ENCODE peak calls at places on chromosomes 4 and X, in six cellular contexts. One of them, this sample, is unnamed.

GRCh38 chrX:102958794-102959193 is 21.7 kb downstream of the RAB40AL start:
- DNase-seq in hepatic stellate cell: no peak
- DNase-seq in fibroblast of villous mesenchyme: no peak
- DNase-seq in T-helper 1 cell: no peak
- DNase-seq in COR-L47: peak
- DNase-seq in CD8-positive, alpha-beta memory T cell: no peak
- DNase-seq in this sample: no peak

GRCh38 chrX:116272881-116273280 is 102.3 kb downstream of the AGTR2 start:
- DNase-seq in T-helper 1 cell: no peak
- DNase-seq in CD8-positive, alpha-beta memory T cell: no peak
- DNase-seq in COR-L47: no peak
- DNase-seq in fibroblast of villous mesenchyme: no peak
- DNase-seq in hepatic stellate cell: no peak
- DNase-seq in this sample: no peak

GRCh38 chrX:110966839-110967238 is 129.2 kb upstream of the PAK3 start:
- DNase-seq in hepatic stellate cell: no peak
- DNase-seq in T-helper 1 cell: no peak
- DNase-seq in COR-L47: no peak
- DNase-seq in fibroblast of villous mesenchyme: peak
- DNase-seq in CD8-positive, alpha-beta memory T cell: no peak
- DNase-seq in this sample: no peak

GRCh38 chr4:57182132-57182874 is 72.1 kb upstream of the IGFBP7 start:
- DNase-seq in T-helper 1 cell: no peak
- DNase-seq in CD8-positive, alpha-beta memory T cell: no peak
- DNase-seq in fibroblast of villous mesenchyme: no peak
- DNase-seq in COR-L47: peak
- DNase-seq in hepatic stellate cell: no peak
- DNase-seq in this sample: peak

GRCh38 chr4:62191446-62191845 is 991.3 kb downstream of the ADGRL3 start:
- DNase-seq in T-helper 1 cell: no peak
- DNase-seq in COR-L47: no peak
- DNase-seq in fibroblast of villous mesenchyme: no peak
- DNase-seq in hepatic stellate cell: no peak
- DNase-seq in CD8-positive, alpha-beta memory T cell: no peak
- DNase-seq in this sample: no peak

GRCh38 chrX:69504626-69505612 is 793 bp downstream of the NALF2 start:
- DNase-seq in fibroblast of villous mesenchyme: no peak
- DNase-seq in COR-L47: no peak
- DNase-seq in T-helper 1 cell: no peak
- DNase-seq in CD8-positive, alpha-beta memory T cell: no peak
- DNase-seq in hepatic stellate cell: no peak
- DNase-seq in this sample: no peak

GRCh38 chr4:6028168-6028567 is 9.9 kb upstream of the C4orf50 start:
- DNase-seq in fibroblast of villous mesenchyme: no peak
- DNase-seq in CD8-positive, alpha-beta memory T cell: no peak
- DNase-seq in COR-L47: no peak
- DNase-seq in T-helper 1 cell: no peak
- DNase-seq in hepatic stellate cell: no peak
- DNase-seq in this sample: no peak

GRCh38 chr4:146943691-146944375 is 1.8 kb downstream of the TTC29 start:
- DNase-seq in COR-L47: no peak
- DNase-seq in fibroblast of villous mesenchyme: no peak
- DNase-seq in CD8-positive, alpha-beta memory T cell: no peak
- DNase-seq in hepatic stellate cell: no peak
- DNase-seq in T-helper 1 cell: no peak
- DNase-seq in this sample: no peak

GRCh38 chr4:101019941-101020401 is 327.4 kb downstream of the PPP3CA start:
- DNase-seq in fibroblast of villous mesenchyme: peak
- DNase-seq in CD8-positive, alpha-beta memory T cell: no peak
- DNase-seq in hepatic stellate cell: no peak
- DNase-seq in T-helper 1 cell: peak
- DNase-seq in COR-L47: no peak
- DNase-seq in this sample: no peak

GRCh38 chr4:144174401-144175067 is 34.0 kb upstream of the GYPA start:
- DNase-seq in COR-L47: peak
- DNase-seq in fibroblast of villous mesenchyme: peak
- DNase-seq in hepatic stellate cell: peak
- DNase-seq in CD8-positive, alpha-beta memory T cell: no peak
- DNase-seq in T-helper 1 cell: no peak
- DNase-seq in this sample: no peak

GRCh38 chr4:180394730-180395129 is 1848.5 kb upstream of the TENM3 start:
- DNase-seq in fibroblast of villous mesenchyme: no peak
- DNase-seq in hepatic stellate cell: no peak
- DNase-seq in T-helper 1 cell: no peak
- DNase-seq in CD8-positive, alpha-beta memory T cell: no peak
- DNase-seq in COR-L47: no peak
- DNase-seq in this sample: no peak

GRCh38 chrX:154540897-154541535 is 5.6 kb downstream of the G6PD start:
- DNase-seq in CD8-positive, alpha-beta memory T cell: no peak
- DNase-seq in hepatic stellate cell: peak
- DNase-seq in T-helper 1 cell: no peak
- DNase-seq in COR-L47: no peak
- DNase-seq in fibroblast of villous mesenchyme: peak
- DNase-seq in this sample: no peak

GRCh38 chr4:182643801-182644311 is 273.3 kb downstream of the DCTD start:
- DNase-seq in COR-L47: peak
- DNase-seq in hepatic stellate cell: peak
- DNase-seq in T-helper 1 cell: no peak
- DNase-seq in fibroblast of villous mesenchyme: peak
- DNase-seq in CD8-positive, alpha-beta memory T cell: no peak
- DNase-seq in this sample: peak

GRCh38 chr4:6956434-6957147 is 47.0 kb downstream of the TBC1D14 start:
- DNase-seq in T-helper 1 cell: no peak
- DNase-seq in COR-L47: no peak
- DNase-seq in CD8-positive, alpha-beta memory T cell: no peak
- DNase-seq in hepatic stellate cell: no peak
- DNase-seq in fibroblast of villous mesenchyme: no peak
- DNase-seq in this sample: no peak

GRCh38 chr4:62670509-62670908 is 1470.4 kb downstream of the ADGRL3 start:
- DNase-seq in hepatic stellate cell: no peak
- DNase-seq in CD8-positive, alpha-beta memory T cell: no peak
- DNase-seq in fibroblast of villous mesenchyme: no peak
- DNase-seq in T-helper 1 cell: no peak
- DNase-seq in COR-L47: peak
- DNase-seq in this sample: peak

GRCh38 chr4:181525641-181526040 is 717.6 kb upstream of the TENM3 start:
- DNase-seq in COR-L47: peak
- DNase-seq in hepatic stellate cell: no peak
- DNase-seq in fibroblast of villous mesenchyme: no peak
- DNase-seq in CD8-positive, alpha-beta memory T cell: no peak
- DNase-seq in T-helper 1 cell: no peak
- DNase-seq in this sample: no peak

This sample was measured in heart left ventricle.